ENCODE peak calls at places on chromosomes 11 and 22, in four cellular contexts. H is neuronal stem cell, K is H1, E is IMR-90. F is an unnamed sample.

GRCh38 chr11:2211113-2211971 is 39.7 kb upstream of the TH start:
- DNase-seq in H (peak), K (no peak), E (no peak), F (no peak)

GRCh38 chr11:130068986-130069683 is 559 bp upstream of the APLP2 start:
- DNase-seq in H (no peak), K (no peak), E (peak), F (peak)

GRCh38 chr11:61928606-61929005 is 11.2 kb upstream of the RAB3IL1 start:
- DNase-seq in H (no peak), K (no peak), E (peak), F (no peak)

GRCh38 chr11:46837860-46838259 is 8.2 kb downstream of the CKAP5 start:
- DNase-seq in H (no peak), K (no peak), E (no peak), F (no peak)

GRCh38 chr11:1827095-1827797 is 7.5 kb upstream of the SYT8 start:
- DNase-seq in H (no peak), K (no peak), E (peak), F (no peak)

GRCh38 chr11:3958301-3958700 is 102.8 kb downstream of the STIM1 start:
- DNase-seq in H (no peak), K (no peak), E (no peak), F (no peak)

GRCh38 chr11:130407978-130408377 is 20.4 kb downstream of the ADAMTS8 start:
- DNase-seq in H (no peak), K (no peak), E (peak), F (no peak)

GRCh38 chr11:116541460-116541859 is 231.3 kb downstream of the BUD13 start:
- DNase-seq in H (no peak), K (no peak), E (no peak), F (no peak)

GRCh38 chr22:44214187-44214586 is 33.5 kb downstream of the PARVG start:
- DNase-seq in H (no peak), K (no peak), E (no peak), F (no peak)

GRCh38 chr11:3126901-3127691 is 38.0 kb downstream of the OSBPL5 start:
- DNase-seq in H (no peak), K (no peak), E (no peak), F (no peak)

GRCh38 chr11:33895752-33896137 is 3.9 kb upstream of the LMO2 start:
- DNase-seq in H (no peak), K (no peak), E (no peak), F (peak)

GRCh38 chr22:43743929-43744643 is 68.0 kb downstream of the EFCAB6 start:
- DNase-seq in H (no peak), K (no peak), E (no peak), F (no peak)

GRCh38 chr11:111765320-111765983 is 737 bp downstream of the PPP2R1B start:
- DNase-seq in H (no peak), K (peak), E (no peak), F (no peak)

GRCh38 chr11:75593337-75593915 is 31.4 kb downstream of the SERPINH1 start:
- DNase-seq in H (no peak), K (no peak), E (no peak), F (no peak)

GRCh38 chr22:46767249-46767985 is 5.0 kb downstream of the TBC1D22A start:
- DNase-seq in H (no peak), K (no peak), E (no peak), F (no peak)

GRCh38 chr11:134346976-134347350 is 15.2 kb downstream of the GLB1L2 start:
- DNase-seq in H (no peak), K (no peak), E (no peak), F (no peak)

GRCh38 chr11:134476435-134477021 is 64.5 kb upstream of the B3GAT1 start:
- DNase-seq in H (peak), K (peak), E (no peak), F (peak)

GRCh38 chr22:41350087-41350486 is 31.7 kb upstream of the TEF start:
- DNase-seq in H (no peak), K (no peak), E (no peak), F (no peak)

GRCh38 chr22:30667486-30668305 is at the start of gene DUSP18:
- DNase-seq in H (peak), K (peak), E (peak), F (peak)

GRCh38 chr22:41380993-41381328 is 781 bp upstream of the TEF start:
- DNase-seq in H (no peak), K (no peak), E (peak), F (no peak)

GRCh38 chr11:10459029-10459970 is 4.2 kb downstream of the AMPD3 start:
- DNase-seq in H (no peak), K (no peak), E (no peak), F (peak)

GRCh38 chr22:23834830-23835772 is 3.7 kb downstream of the DERL3 start:
- DNase-seq in H (no peak), K (no peak), E (no peak), F (no peak)

GRCh38 chr11:92890836-92891235 is 78.6 kb upstream of the MTNR1B start:
- DNase-seq in H (no peak), K (no peak), E (no peak), F (no peak)

GRCh38 chr11:9905562-9905961 is 241.7 kb downstream of the SWAP70 start:
- DNase-seq in H (no peak), K (no peak), E (no peak), F (no peak)

GRCh38 chr22:20116376-20116950 is 559 bp downstream of the RANBP1 start:
- DNase-seq in H (no peak), K (no peak), E (no peak), F (no peak)

GRCh38 chr11:116030697-116031331 is 526.6 kb upstream of the CADM1 start:
- DNase-seq in H (no peak), K (no peak), E (no peak), F (no peak)

DNA sequence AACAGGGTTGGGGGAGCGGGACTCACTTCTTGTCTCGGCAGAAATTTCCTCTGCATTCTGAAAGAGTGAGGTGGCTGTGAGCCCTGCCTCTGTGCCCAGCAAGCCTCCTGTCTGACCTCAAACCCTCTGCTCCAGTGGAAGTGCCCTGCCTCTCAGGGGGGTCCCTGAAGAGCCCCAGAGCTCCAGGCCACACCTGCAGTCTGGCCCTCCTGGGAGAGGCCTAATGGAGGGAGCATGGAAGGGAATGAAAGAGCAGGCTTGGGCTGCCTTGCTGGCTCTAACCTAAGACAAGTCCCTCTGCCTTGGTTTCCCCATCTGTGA is 14.9 kb downstream of the ARHGEF17 start:
- DNase-seq in H (no peak), K (no peak), E (no peak), F (no peak)
- H2BK5ac ChIP-seq in H (peak), K (peak), E (peak), F (no peak)

GRCh38 chr11:128629516-128630106 is 42.3 kb upstream of the ETS1 start:
- DNase-seq in H (no peak), K (no peak), E (peak), F (peak)

GRCh38 chr11:128628686-128629085 is 41.3 kb upstream of the ETS1 start:
- DNase-seq in H (no peak), K (no peak), E (no peak), F (no peak)

GRCh38 chr11:128632151-128632791 is 44.9 kb upstream of the ETS1 start:
- DNase-seq in H (peak), K (no peak), E (peak), F (peak)

GRCh38 chr11:128628343-128628673 is 41.0 kb upstream of the ETS1 start:
- DNase-seq in H (no peak), K (no peak), E (no peak), F (no peak)

DNA sequence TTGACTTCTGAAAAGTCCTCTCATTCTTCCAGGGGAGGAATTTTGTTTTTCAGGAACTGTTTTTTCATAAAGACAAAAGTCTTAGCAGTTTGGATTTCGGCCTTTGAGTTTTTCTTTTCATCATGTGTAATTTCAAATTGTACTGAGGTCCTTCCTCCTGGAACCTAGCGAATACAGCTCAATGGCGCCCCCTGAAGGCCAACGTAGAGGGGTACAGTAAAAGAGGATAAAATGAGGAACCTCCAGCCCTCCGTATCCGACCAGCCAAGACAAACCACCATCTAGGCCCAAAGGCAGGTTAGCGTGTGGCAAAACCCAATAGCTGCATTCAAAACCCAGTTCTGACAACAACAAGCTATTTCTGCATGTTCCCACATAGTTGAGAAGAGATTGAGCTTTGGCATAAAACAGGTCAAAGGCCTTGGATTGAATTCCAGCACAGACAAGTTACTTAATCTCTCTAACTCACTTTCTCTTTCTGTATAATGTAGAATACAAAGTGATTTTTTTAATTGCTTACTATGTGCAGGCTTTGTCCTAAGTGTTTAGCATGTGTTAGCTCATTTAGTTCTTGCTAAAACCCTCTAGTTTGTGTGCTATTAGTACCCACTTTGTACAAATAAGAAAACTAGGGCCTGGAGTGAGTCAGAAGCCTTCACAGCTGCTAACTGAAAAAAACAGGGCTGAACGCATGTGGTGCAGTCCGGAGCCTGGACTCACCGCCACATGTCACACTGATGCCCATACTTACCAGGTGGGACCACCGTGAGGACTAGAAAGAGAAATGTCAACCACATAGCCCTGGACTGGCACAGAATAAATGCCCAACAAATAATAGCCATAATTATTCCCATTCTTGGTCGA is 43.2 kb upstream of the ETS1 start:
- DNase-seq in H (peak), K (peak), E (peak), F (peak)
- H2BK5ac ChIP-seq in H (no peak), K (no peak), E (no peak), F (no peak)

GRCh38 chr11:48081151-48082010 is 101.0 kb downstream of the PTPRJ start:
- DNase-seq in H (no peak), K (no peak), E (peak), F (no peak)
- H2BK5ac ChIP-seq in H (peak), K (no peak), E (no peak), F (no peak)

GRCh38 chr11:19816040-19816439 is 103.4 kb downstream of the NAV2 start:
- DNase-seq in H (no peak), K (no peak), E (no peak), F (peak)
- H2BK5ac ChIP-seq in H (no peak), K (peak), E (no peak), F (no peak)

GRCh38 chr11:114289779-114290178 is 6.4 kb upstream of the NNMT start:
- DNase-seq in H (no peak), K (no peak), E (no peak), F (no peak)
- H2BK5ac ChIP-seq in H (no peak), K (no peak), E (no peak), F (no peak)

GRCh38 chr22:37897805-37898204 is 8.3 kb upstream of the MICALL1 start:
- DNase-seq in H (no peak), K (no peak), E (no peak), F (no peak)
- H2BK5ac ChIP-seq in H (peak), K (peak), E (no peak), F (no peak)

DNA sequence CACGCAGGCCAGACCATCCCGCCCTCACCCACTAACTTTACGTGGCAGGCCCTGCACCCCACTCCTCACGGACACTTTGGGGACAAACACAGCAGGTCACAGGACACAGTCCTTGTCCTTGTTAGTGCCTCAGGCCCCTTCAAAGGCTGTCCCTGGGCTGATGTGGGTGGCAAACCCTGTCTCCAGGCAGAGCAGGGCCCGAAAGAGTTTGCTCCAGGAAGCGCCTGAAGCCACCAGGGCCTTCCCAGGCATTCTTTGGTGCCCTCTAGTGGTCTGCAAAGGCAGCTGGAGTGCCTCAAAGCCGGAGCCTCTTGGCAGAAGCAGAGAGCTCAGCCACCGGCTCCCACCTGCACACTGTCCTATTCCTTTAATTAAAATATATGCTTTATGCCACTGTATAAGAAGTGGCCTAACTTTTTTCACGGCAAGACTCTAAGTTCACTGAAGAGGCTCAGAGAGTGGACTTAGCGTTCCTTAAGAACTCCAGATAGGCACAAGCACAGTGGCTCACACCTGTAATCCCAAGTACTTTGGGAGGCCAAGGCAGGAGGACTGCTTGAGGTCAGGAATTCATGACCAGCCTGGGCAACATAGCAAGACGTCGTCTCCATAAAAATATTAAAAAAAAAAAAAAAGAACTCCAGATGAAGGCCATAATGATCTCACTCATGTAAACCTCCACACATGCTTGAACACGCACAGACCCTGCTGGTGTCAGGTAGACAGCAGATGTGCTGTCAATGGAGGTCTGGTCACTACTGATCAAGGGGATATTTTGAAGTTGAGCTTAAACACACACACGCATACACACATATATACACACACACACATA is 11.1 kb downstream of the TXN2 start:
- DNase-seq in H (peak), K (peak), E (peak), F (peak)
- H2BK5ac ChIP-seq in H (no peak), K (no peak), E (peak), F (no peak)

GRCh38 chr11:5688482-5688881 is 1.1 kb upstream of the TRIM22 start:
- DNase-seq in H (no peak), K (no peak), E (no peak), F (no peak)

GRCh38 chr11:5689551-5689983 is at the start of gene TRIM22:
- DNase-seq in H (no peak), K (peak), E (peak), F (peak)

GRCh38 chr11:5691963-5692358 is 2.4 kb downstream of the TRIM22 start:
- DNase-seq in H (no peak), K (no peak), E (no peak), F (no peak)

GRCh38 chr11:5690216-5690615 is 626 bp downstream of the TRIM22 start:
- DNase-seq in H (no peak), K (no peak), E (peak), F (peak)

DNA sequence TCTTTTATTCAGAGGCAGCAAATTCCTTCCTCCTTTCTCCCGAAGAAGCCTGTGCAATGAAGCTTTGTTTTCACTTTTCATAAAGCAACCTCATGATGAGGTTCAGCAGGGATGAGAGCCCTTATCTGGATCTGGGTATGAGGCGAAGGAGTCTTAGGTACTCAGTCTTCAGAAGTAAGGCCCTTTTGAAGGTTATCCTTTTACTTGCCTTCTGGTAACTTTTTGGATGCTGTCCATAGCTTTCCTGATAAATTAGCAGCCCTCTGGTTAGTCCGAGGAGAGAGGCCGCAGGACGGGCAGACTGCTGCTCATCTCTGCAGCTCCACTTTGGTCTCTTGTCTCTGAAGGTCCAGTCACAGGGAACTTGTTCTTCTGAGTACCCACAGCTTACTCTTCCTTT is 1.1 kb downstream of the TRIM22 start:
- DNase-seq in H (no peak), K (no peak), E (peak), F (no peak)
- H2BK5ac ChIP-seq in H (no peak), K (peak), E (peak), F (peak)

GRCh38 chr22:29312218-29313125 is 3.0 kb downstream of the RASL10A start:
- DNase-seq in H (no peak), K (no peak), E (no peak), F (no peak)
- H2BK5ac ChIP-seq in H (peak), K (no peak), E (no peak), F (no peak)

F was measured in mesendoderm.